ENCODE peak calls at places on chromosomes 5 and 9, in nine cellular contexts. One of them, this sample, is unnamed.

GRCh38 chr9:136110082-136111061 is 8.3 kb downstream of the TMEM250 start:
- DNase-seq in midbrain: peak
- DNase-seq in T-cell: no peak
- DNase-seq in M059J: no peak
- DNase-seq in GM12865: peak
- DNase-seq in hepatocyte: peak
- DNase-seq in pulmonary artery endothelial cell: no peak
- DNase-seq in sciatic nerve: no peak
- DNase-seq in astrocyte of the cerebellum: no peak
- DNase-seq in this sample: no peak

GRCh38 chr9:70004310-70004709 is 39.3 kb upstream of the MAMDC2 start:
- DNase-seq in astrocyte of the cerebellum: no peak
- DNase-seq in sciatic nerve: no peak
- DNase-seq in pulmonary artery endothelial cell: no peak
- DNase-seq in T-cell: no peak
- DNase-seq in midbrain: no peak
- DNase-seq in GM12865: no peak
- DNase-seq in hepatocyte: no peak
- DNase-seq in M059J: no peak
- DNase-seq in this sample: no peak

GRCh38 chr5:171646338-171647042 is 139.1 kb upstream of the SMIM23 start:
- DNase-seq in midbrain: no peak
- DNase-seq in T-cell: no peak
- DNase-seq in astrocyte of the cerebellum: no peak
- DNase-seq in sciatic nerve: no peak
- DNase-seq in pulmonary artery endothelial cell: no peak
- DNase-seq in hepatocyte: no peak
- DNase-seq in M059J: no peak
- DNase-seq in GM12865: no peak
- DNase-seq in this sample: no peak

GRCh38 chr9:112000743-112001142 is 104.1 kb downstream of the UGCG start:
- DNase-seq in sciatic nerve: no peak
- DNase-seq in T-cell: no peak
- DNase-seq in hepatocyte: no peak
- DNase-seq in midbrain: no peak
- DNase-seq in pulmonary artery endothelial cell: no peak
- DNase-seq in GM12865: no peak
- DNase-seq in astrocyte of the cerebellum: no peak
- DNase-seq in M059J: no peak
- DNase-seq in this sample: no peak

GRCh38 chr9:84778537-84778936 is 109.0 kb downstream of the NTRK2 start:
- DNase-seq in pulmonary artery endothelial cell: no peak
- DNase-seq in GM12865: no peak
- DNase-seq in astrocyte of the cerebellum: no peak
- DNase-seq in M059J: no peak
- DNase-seq in hepatocyte: no peak
- DNase-seq in sciatic nerve: no peak
- DNase-seq in midbrain: no peak
- DNase-seq in T-cell: no peak
- DNase-seq in this sample: no peak

GRCh38 chr5:145834554-145834916 is 607 bp downstream of the PRELID2 start:
- DNase-seq in M059J: no peak
- DNase-seq in midbrain: no peak
- DNase-seq in T-cell: no peak
- DNase-seq in hepatocyte: peak
- DNase-seq in GM12865: no peak
- DNase-seq in pulmonary artery endothelial cell: no peak
- DNase-seq in sciatic nerve: no peak
- DNase-seq in astrocyte of the cerebellum: no peak
- DNase-seq in this sample: no peak

GRCh38 chr9:134314039-134314949 is 12.0 kb upstream of the RXRA start:
- DNase-seq in T-cell: no peak
- DNase-seq in sciatic nerve: peak
- DNase-seq in midbrain: no peak
- DNase-seq in pulmonary artery endothelial cell: no peak
- DNase-seq in astrocyte of the cerebellum: no peak
- DNase-seq in GM12865: no peak
- DNase-seq in hepatocyte: no peak
- DNase-seq in M059J: no peak
- DNase-seq in this sample: no peak

GRCh38 chr5:79886456-79886855 is 104.6 kb downstream of the MTX3 start:
- DNase-seq in pulmonary artery endothelial cell: no peak
- DNase-seq in T-cell: no peak
- DNase-seq in hepatocyte: no peak
- DNase-seq in GM12865: no peak
- DNase-seq in astrocyte of the cerebellum: no peak
- DNase-seq in midbrain: no peak
- DNase-seq in sciatic nerve: no peak
- DNase-seq in M059J: no peak
- DNase-seq in this sample: no peak

GRCh38 chr5:112333236-112333850 is 85.7 kb downstream of the EPB41L4A start:
- DNase-seq in T-cell: no peak
- DNase-seq in GM12865: no peak
- DNase-seq in hepatocyte: no peak
- DNase-seq in midbrain: no peak
- DNase-seq in pulmonary artery endothelial cell: no peak
- DNase-seq in sciatic nerve: no peak
- DNase-seq in astrocyte of the cerebellum: no peak
- DNase-seq in M059J: no peak
- DNase-seq in this sample: no peak

This sample was measured in H54.